ENCODE peak calls at places on chromosome 9, in four cellular contexts. X is SJSA1; G is LoVo; Q is activated CD8-positive, alpha-beta memory T cell treated with anti-CD3 and anti-CD28 coated beads, Interleukin-2, amount 10 ng/mL, durations not matched to agents 7 days and 5 days. H is an unnamed sample.

GRCh38 chr9:108272350-108272899 is 583.4 kb downstream of the ACTL7B start:
- DNase-seq in G (peak), Q (no peak), X (no peak), H (peak)

GRCh38 chr9:125913551-125913950 is 166.4 kb downstream of the PBX3 start:
- DNase-seq in X (no peak), Q (no peak), G (no peak), H (no peak)

GRCh38 chr9:95181226-95181818 is 136.2 kb downstream of the FANCC start:
- DNase-seq in G (peak), Q (no peak), X (no peak), H (no peak)

GRCh38 chr9:136329636-136330405 is 2.5 kb downstream of the GPSM1 start:
- DNase-seq in Q (no peak), G (no peak), X (no peak), H (no peak)

GRCh38 chr9:5718296-5719032 is 89.6 kb downstream of the RIC1 start:
- DNase-seq in G (no peak), Q (no peak), X (no peak), H (no peak)

GRCh38 chr9:32339424-32339823 is 45.0 kb upstream of the ACO1 start:
- DNase-seq in X (no peak), G (no peak), Q (no peak), H (no peak)

GRCh38 chr9:36426945-36427344 is 26.9 kb upstream of the RNF38 start:
- DNase-seq in G (no peak), X (no peak), Q (no peak), H (no peak)

GRCh38 chr9:133477992-133478850 is 678 bp downstream of the SLC2A6 start:
- DNase-seq in X (peak), G (no peak), Q (peak), H (no peak)

GRCh38 chr9:73200694-73201432 is 49.2 kb downstream of the ANXA1 start:
- DNase-seq in Q (no peak), X (no peak), G (peak), H (no peak)

GRCh38 chr9:109143881-109144562 is 23.0 kb downstream of the FRRS1L start:
- DNase-seq in G (peak), X (peak), Q (peak), H (no peak)

GRCh38 chr9:4850611-4851010 is 57.9 kb downstream of the RCL1 start:
- DNase-seq in G (no peak), Q (no peak), X (no peak), H (no peak)

GRCh38 chr9:134591573-134591981 is 50.0 kb upstream of the COL5A1 start:
- DNase-seq in X (peak), Q (peak), G (no peak), H (no peak)